ENCODE peak calls at places on chromosomes 6 and 20, in eight cellular contexts. M is sigmoid colon, G is breast epithelium, A is Panc1, I is transverse colon, H is H1, W is spleen, X is HCT116. C is an unnamed sample. For H3K9me3, the result is how much of the 10 kb centered on the place peaks cover.

GRCh38 chr6:19333936-19334335 is 503.2 kb upstream of the ID4 start:
- DNase-seq in M (no peak), G (no peak), A (peak), I (no peak), H (no peak), W (no peak), X (no peak), C (no peak)

GRCh38 chr6:68726307-68726706 is 91.2 kb downstream of the ADGRB3 start:
- DNase-seq in M (no peak), G (no peak), A (no peak), I (no peak), H (no peak), W (no peak), X (no peak), C (no peak)

GRCh38 chr20:47258745-47259695 is 97.5 kb downstream of the ZMYND8 start:
- DNase-seq in M (no peak), G (no peak), A (no peak), I (no peak), H (no peak), W (no peak), X (no peak), C (peak)

GRCh38 chr20:34825530-34826362 is at the start of gene NCOA6:
- DNase-seq in M (peak), G (peak), A (peak), I (peak), H (peak), W (peak), X (peak), C (peak)

GRCh38 chr6:3139090-3139903 is 18.0 kb downstream of the TUBB2A start:
- DNase-seq in M (peak), G (peak), A (no peak), I (peak), H (no peak), W (no peak), X (no peak), C (peak)

GRCh38 chr20:17036546-17036945 is 190.3 kb upstream of the PCSK2 start:
- DNase-seq in M (no peak), G (no peak), A (no peak), I (no peak), H (no peak), W (no peak), X (no peak), C (no peak)

GRCh38 chr6:1391692-1392309 is 2.4 kb downstream of the FOXF2 start:
- DNase-seq in M (no peak), G (no peak), A (no peak), I (no peak), H (no peak), W (peak), X (no peak), C (no peak)

GRCh38 chr6:14066782-14067406 is 50.7 kb upstream of the CD83 start:
- DNase-seq in M (no peak), G (no peak), A (no peak), I (no peak), H (no peak), W (no peak), X (peak), C (no peak)

GRCh38 chr6:26087284-26088115 is at the start of gene HFE:
- DNase-seq in M (peak), G (no peak), A (no peak), I (peak), H (no peak), W (peak), X (no peak), C (peak)

GRCh38 chr6:80728340-80728739 is 621.9 kb downstream of the BCKDHB start:
- DNase-seq in M (no peak), G (no peak), A (no peak), I (no peak), H (no peak), W (no peak), X (no peak), C (no peak)

GRCh38 chr6:143740213-143740612 is 62.4 kb downstream of the PHACTR2 start:
- DNase-seq in M (no peak), G (no peak), A (no peak), I (no peak), H (no peak), W (no peak), X (no peak), C (no peak)

GRCh38 chr6:143742070-143742954 is 64.5 kb downstream of the PHACTR2 start:
- DNase-seq in M (no peak), G (no peak), A (no peak), I (no peak), H (no peak), W (no peak), X (no peak), C (no peak)

GRCh38 chr6:143741480-143741879 is 63.7 kb downstream of the PHACTR2 start:
- DNase-seq in M (no peak), G (no peak), A (no peak), I (no peak), H (no peak), W (no peak), X (no peak), C (no peak)

GRCh38 chr6:143742955-143743255 is 65.1 kb downstream of the PHACTR2 start:
- DNase-seq in M (no peak), G (no peak), A (no peak), I (no peak), H (no peak), W (no peak), X (no peak), C (no peak)

DNA sequence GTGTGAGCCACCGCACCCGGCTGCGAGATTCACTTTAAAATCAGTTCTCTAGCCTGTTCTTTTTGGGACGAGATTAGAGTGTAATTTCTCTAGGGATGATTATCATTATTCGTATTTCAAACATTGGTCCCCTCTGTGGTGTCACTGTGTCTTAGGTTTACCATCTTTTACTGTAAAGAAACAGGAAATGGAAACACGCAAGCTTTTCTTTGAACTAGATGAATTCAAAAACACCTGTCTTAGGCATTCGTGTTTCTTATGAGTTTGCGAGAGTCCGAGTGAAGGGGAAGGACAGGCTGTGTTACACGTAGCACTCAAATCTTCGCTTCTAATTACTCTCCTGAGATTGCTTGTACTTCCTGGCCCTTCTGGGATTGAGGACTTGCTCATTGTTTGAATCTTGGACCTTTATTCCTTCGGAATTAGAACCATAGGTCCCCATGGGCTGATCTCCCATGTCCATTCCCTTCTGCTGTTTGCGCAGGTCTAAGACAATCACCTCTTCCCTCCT is 61.6 kb downstream of the PHACTR2 start:
- DNase-seq in M (no peak), G (no peak), A (no peak), I (no peak), H (no peak), W (no peak), X (no peak), C (no peak)
- H3K9me3 ChIP-seq in M (under half), G (under half), A (under half), I (under half), H (under half), W (under half), X (under half), C (under half)

GRCh38 chr6:42068872-42069522 is 18.7 kb downstream of the TAF8 start:
- DNase-seq in M (no peak), G (no peak), A (no peak), I (no peak), H (no peak), W (peak), X (no peak), C (no peak)
- TF ChIP-seq CTCF in M (no peak), G (no peak), A (no peak), I (no peak), H (no peak), W (no peak), X (no peak), C (no peak)

DNA sequence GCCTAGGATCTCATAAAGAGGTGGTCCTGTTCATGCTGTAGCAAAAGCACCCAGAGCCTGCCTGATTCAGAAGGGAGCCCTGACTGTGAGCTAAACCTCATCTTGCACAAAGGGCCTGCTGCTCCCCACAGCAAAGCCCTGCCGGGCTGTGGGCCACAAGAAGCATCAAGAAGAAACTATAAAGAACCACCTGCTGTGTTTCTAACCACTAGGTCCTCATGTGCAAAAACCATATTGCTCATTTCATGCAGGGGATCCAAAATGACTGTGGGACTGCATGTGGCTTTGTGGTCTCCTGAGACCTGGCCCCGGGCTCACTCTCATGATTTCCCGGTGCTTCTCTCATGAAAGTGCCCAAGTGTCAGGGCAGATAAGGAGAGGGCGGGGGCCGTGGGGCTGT is 85.8 kb downstream of the GPR6 start:
- DNase-seq in M (no peak), G (no peak), A (no peak), I (no peak), H (no peak), W (no peak), X (no peak), C (no peak)
- TF ChIP-seq POLR2AphosphoS5 in M (no peak), G (no peak), A (no peak), I (no peak), H (no peak), W (no peak), X (no peak), C (no peak)

GRCh38 chr6:4872841-4873240 is 96.6 kb downstream of the CDYL start:
- DNase-seq in M (no peak), G (no peak), A (no peak), I (no peak), H (no peak), W (no peak), X (no peak), C (no peak)

GRCh38 chr6:4870821-4871494 is 94.8 kb downstream of the CDYL start:
- DNase-seq in M (no peak), G (no peak), A (no peak), I (no peak), H (no peak), W (no peak), X (no peak), C (no peak)

GRCh38 chr6:4873928-4874327 is 97.7 kb downstream of the CDYL start:
- DNase-seq in M (no peak), G (no peak), A (no peak), I (no peak), H (no peak), W (no peak), X (no peak), C (no peak)

GRCh38 chr6:4871825-4872224 is 95.6 kb downstream of the CDYL start:
- DNase-seq in M (no peak), G (no peak), A (no peak), I (no peak), H (no peak), W (no peak), X (no peak), C (no peak)
- H3K9me3 ChIP-seq in M (under half), G (under half), A (under half), I (under half), H (under half), W (under half), X (under half), C (under half)

GRCh38 chr6:90436403-90436802 is 139.8 kb upstream of the BACH2 start:
- DNase-seq in M (no peak), G (no peak), A (no peak), I (no peak), H (no peak), W (no peak), X (no peak), C (no peak)

GRCh38 chr6:90432408-90432775 is 135.7 kb upstream of the BACH2 start:
- DNase-seq in M (no peak), G (no peak), A (no peak), I (no peak), H (no peak), W (no peak), X (no peak), C (no peak)

GRCh38 chr6:90432937-90433336 is 136.3 kb upstream of the BACH2 start:
- DNase-seq in M (no peak), G (no peak), A (no peak), I (no peak), H (no peak), W (no peak), X (no peak), C (no peak)

GRCh38 chr6:90435207-90435899 is 138.7 kb upstream of the BACH2 start:
- DNase-seq in M (no peak), G (no peak), A (no peak), I (no peak), H (no peak), W (no peak), X (no peak), C (no peak)

GRCh38 chr6:90434096-90434495 is 137.5 kb upstream of the BACH2 start:
- DNase-seq in M (no peak), G (no peak), A (no peak), I (no peak), H (no peak), W (no peak), X (no peak), C (no peak)
- TF ChIP-seq CTCF in M (no peak), G (no peak), A (peak), I (no peak), H (peak), W (no peak), X (peak), C (no peak)

DNA sequence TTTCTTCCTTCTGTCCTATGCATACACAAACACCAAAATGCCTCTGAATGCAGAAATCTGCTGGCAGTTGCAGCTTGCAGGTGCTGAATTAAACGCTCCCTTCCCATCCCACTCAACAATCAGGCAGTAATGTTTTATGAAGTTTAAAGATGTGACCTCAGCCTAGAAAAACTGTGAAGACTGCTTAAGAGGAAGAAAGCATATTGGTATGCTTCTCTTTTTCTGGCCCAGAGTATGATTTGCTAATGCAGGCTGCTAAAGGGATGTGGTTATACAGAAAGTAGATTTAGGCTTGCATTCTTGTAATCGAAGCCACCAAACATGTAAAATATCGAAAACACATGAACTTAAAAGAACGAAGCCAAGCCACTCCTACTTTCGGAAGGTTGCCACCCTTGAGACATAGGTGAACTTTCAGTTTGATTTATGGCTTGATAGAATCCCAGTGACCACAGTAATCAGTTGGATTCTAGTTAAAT is 40.8 kb downstream of the MAP3K5 start:
- DNase-seq in M (no peak), G (no peak), A (no peak), I (peak), H (no peak), W (no peak), X (no peak), C (no peak)
- TF ChIP-seq POLR2AphosphoS5 in M (no peak), G (no peak), A (no peak), I (no peak), H (no peak), W (peak), X (no peak), C (no peak)

GRCh38 chr6:168773788-168774187 is 332.8 kb downstream of the SMOC2 start:
- DNase-seq in M (no peak), G (no peak), A (no peak), I (no peak), H (no peak), W (no peak), X (no peak), C (no peak)
- H3K9me3 ChIP-seq in M (under half), G (under half), A (under half), I (under half), H (under half), W (under half), X (under half), C (under half)